ENCODE peak calls at places on chromosomes 4 and X, in eight cellular contexts. U, P, C, D, A, R, K and Z are unnamed samples.

GRCh38 chr4:103099691-103100392 is at the start of gene BDH2:
- DNase-seq in U (peak; percentile 64), P (peak; percentile 89), C (peak; percentile 96), D (peak; percentile 91), A (peak; percentile 53), R (peak; percentile 79), K (peak; percentile 90), Z (peak; percentile 20)

GRCh38 chr4:15131551-15131950 is 129.3 kb downstream of the CPEB2 start:
- DNase-seq in U (no peak), P (no peak), C (no peak), D (no peak), A (no peak), R (no peak), K (no peak), Z (no peak)

GRCh38 chrX:54891573-54891972 is 29.1 kb upstream of the TRO start:
- DNase-seq in U (no peak), P (peak; percentile 4), C (peak; percentile 33), D (peak; percentile 69), A (peak; percentile 44), R (peak; percentile 23), K (peak; percentile 55), Z (no peak)

GRCh38 chr4:81084029-81084428 is 53.5 kb downstream of the BMP3 start:
- DNase-seq in U (no peak), P (peak; percentile 21), C (peak; percentile 33), D (no peak), A (no peak), R (no peak), K (no peak), Z (no peak)

GRCh38 chr4:142547974-142548373 is 298.1 kb downstream of the INPP4B start:
- DNase-seq in U (no peak), P (peak; percentile 62), C (peak; percentile 55), D (no peak), A (no peak), R (no peak), K (no peak), Z (no peak)

GRCh38 chrX:133987188-133987587 is 1.8 kb upstream of the GPC3 start:
- DNase-seq in U (no peak), P (no peak), C (no peak), D (no peak), A (no peak), R (no peak), K (no peak), Z (no peak)

GRCh38 chr4:124386648-124387047 is 325.9 kb downstream of the ANKRD50 start:
- DNase-seq in U (no peak), P (no peak), C (no peak), D (peak; percentile 56), A (no peak), R (no peak), K (no peak), Z (no peak)

GRCh38 chrX:29687687-29688086 is 527.7 kb upstream of the MAGEB2 start:
- DNase-seq in U (no peak), P (peak; percentile 29), C (peak; percentile 64), D (peak; percentile 52), A (no peak), R (no peak), K (no peak), Z (no peak)

GRCh38 chrX:39854772-39855747 is 242.7 kb downstream of the BCOR start:
- DNase-seq in U (peak; percentile 70), P (no peak), C (no peak), D (no peak), A (peak; percentile 76), R (no peak), K (no peak), Z (no peak)

GRCh38 chr4:84920591-84920990 is 45.9 kb downstream of the WDFY3 start:
- DNase-seq in U (no peak), P (peak; percentile 51), C (peak; percentile 46), D (peak; percentile 48), A (no peak), R (no peak), K (no peak), Z (no peak)

GRCh38 chrX:100643943-100644587 is at the start of gene SRPX2:
- DNase-seq in U (no peak), P (peak; percentile 81), C (peak; percentile 89), D (peak; percentile 45), A (no peak), R (peak; percentile 63), K (no peak), Z (no peak)

GRCh38 chr4:5888706-5889696 is 3.9 kb downstream of the CRMP1 start:
- DNase-seq in U (no peak), P (no peak), C (no peak), D (no peak), A (no peak), R (no peak), K (no peak), Z (no peak)

GRCh38 chr4:189362364-189362763 is 578.3 kb upstream of the FRG1 start:
- DNase-seq in U (no peak), P (no peak), C (no peak), D (no peak), A (no peak), R (no peak), K (no peak), Z (no peak)

GRCh38 chr4:108360857-108361820 is 192.4 kb upstream of the LEF1 start:
- DNase-seq in U (no peak), P (peak; percentile 45), C (peak; percentile 81), D (peak; percentile 84), A (no peak), R (no peak), K (peak; percentile 41), Z (no peak)

GRCh38 chr4:169650227-169650936 is 30.0 kb downstream of the CLCN3 start:
- DNase-seq in U (no peak), P (no peak), C (no peak), D (no peak), A (no peak), R (no peak), K (no peak), Z (no peak)

GRCh38 chr4:173448103-173448502 is 49.2 kb upstream of the SCRG1 start:
- DNase-seq in U (no peak), P (peak; percentile 85), C (no peak), D (no peak), A (no peak), R (no peak), K (peak; percentile 96), Z (no peak)

GRCh38 chr4:182188622-182189021 is 54.6 kb upstream of the TENM3 start:
- DNase-seq in U (no peak), P (peak; percentile 52), C (peak; percentile 37), D (peak; percentile 32), A (no peak), R (no peak), K (no peak), Z (no peak)

GRCh38 chr4:82842593-82842992 is 44.0 kb upstream of the SCD5 start:
- DNase-seq in U (no peak), P (peak; percentile 12), C (no peak), D (peak; percentile 3), A (no peak), R (no peak), K (no peak), Z (no peak)

GRCh38 chr4:80265571-80266266 is 745 bp upstream of the FGF5 start:
- DNase-seq in U (no peak), P (peak; percentile 86), C (peak; percentile 82), D (no peak), A (no peak), R (no peak), K (peak; percentile 74), Z (no peak)

GRCh38 chr4:30838346-30838745 is 118.2 kb downstream of the PCDH7 start:
- DNase-seq in U (no peak), P (no peak), C (no peak), D (no peak), A (no peak), R (no peak), K (no peak), Z (no peak)

GRCh38 chr4:5928241-5928640 is 35.4 kb upstream of the CRMP1 start:
- DNase-seq in U (no peak), P (no peak), C (no peak), D (no peak), A (no peak), R (no peak), K (no peak), Z (no peak)

GRCh38 chr4:142126890-142127497 is 490.6 kb downstream of the IL15 start:
- DNase-seq in U (peak; percentile 24), P (peak; percentile 42), C (peak; percentile 83), D (peak; percentile 85), A (peak; percentile 74), R (peak; percentile 66), K (peak; percentile 65), Z (peak; percentile 67)

GRCh38 chrX:139200346-139200745 is 330.2 kb upstream of the F9 start:
- DNase-seq in U (no peak), P (no peak), C (no peak), D (no peak), A (no peak), R (no peak), K (no peak), Z (no peak)

GRCh38 chrX:120549483-120550452 is 11.0 kb downstream of the CUL4B start:
- DNase-seq in U (no peak), P (peak; percentile 83), C (peak; percentile 91), D (peak; percentile 1), A (no peak), R (peak; percentile 83), K (no peak), Z (no peak)

GRCh38 chr4:55765070-55765469 is 54.5 kb upstream of the EXOC1L start:
- DNase-seq in U (no peak), P (no peak), C (no peak), D (no peak), A (no peak), R (no peak), K (no peak), Z (no peak)

GRCh38 chr4:182975806-182976205 is 58.6 kb upstream of the DCTD start:
- DNase-seq in U (peak; percentile 33), P (peak; percentile 78), C (peak; percentile 72), D (peak; percentile 87), A (no peak), R (peak; percentile 50), K (no peak), Z (no peak)

GRCh38 chr4:142818476-142818875 is 27.6 kb downstream of the INPP4B start:
- DNase-seq in U (no peak), P (no peak), C (no peak), D (no peak), A (no peak), R (peak; percentile 32), K (no peak), Z (no peak)

GRCh38 chrX:149114874-149115273 is 390.2 kb downstream of the IDS start:
- DNase-seq in U (no peak), P (no peak), C (no peak), D (no peak), A (no peak), R (no peak), K (no peak), Z (no peak)

GRCh38 chrX:5810636-5811035 is 418.0 kb downstream of the NLGN4X start:
- DNase-seq in U (no peak), P (no peak), C (no peak), D (no peak), A (no peak), R (no peak), K (no peak), Z (no peak)

GRCh38 chr4:40564815-40565505 is 64.7 kb downstream of the RBM47 start:
- DNase-seq in U (no peak), P (no peak), C (no peak), D (no peak), A (no peak), R (no peak), K (no peak), Z (no peak)

GRCh38 chrX:68941385-68941952 is 112.6 kb downstream of the EFNB1 start:
- DNase-seq in U (no peak), P (no peak), C (peak; percentile 17), D (no peak), A (no peak), R (no peak), K (no peak), Z (no peak)

GRCh38 chr4:152382057-152382785 is 153.7 kb downstream of the FBXW7 start:
- DNase-seq in U (no peak), P (no peak), C (peak; percentile 14), D (peak; percentile 37), A (no peak), R (no peak), K (no peak), Z (no peak)

GRCh38 chrX:53594354-53594753 is 92.2 kb downstream of the HUWE1 start:
- DNase-seq in U (no peak), P (peak; percentile 35), C (peak; percentile 7), D (no peak), A (no peak), R (no peak), K (no peak), Z (no peak)

GRCh38 chr4:147581601-147582350 is 35.4 kb upstream of the TMEM184C start:
- DNase-seq in U (no peak), P (peak; percentile 85), C (peak; percentile 57), D (peak; percentile 90), A (no peak), R (no peak), K (no peak), Z (no peak)